ENCODE peak calls at places on chromosomes 13 and 19, in nine cellular contexts. G is CD8-positive, alpha-beta T cell; M is fibroblast of lung; B is lower leg skin; O is foreskin fibroblast; L is HCT116; S is AG10803; U is bronchial epithelial cell; T is cardiac muscle cell. H is an unnamed sample.

GRCh38 chr13:107258599-107259187 is 690.8 kb upstream of the ARGLU1 start:
- DNase-seq in G (no peak), M (peak; percentile 16), B (no peak), O (no peak), L (no peak), S (no peak), U (peak; percentile 82), T (no peak), H (no peak)

GRCh38 chr19:2634228-2634951 is 68.1 kb downstream of the GNG7 start:
- DNase-seq in G (no peak), M (no peak), B (no peak), O (no peak), L (no peak), S (no peak), U (no peak), T (peak; percentile 88), H (no peak)

GRCh38 chr13:19957320-19958118 is 1.0 kb upstream of the ZMYM2 start:
- DNase-seq in G (peak; percentile 83), M (peak; percentile 81), B (peak; percentile 96), O (peak; percentile 59), L (no peak), S (peak; percentile 66), U (peak; percentile 66), T (peak; percentile 92), H (no peak)

GRCh38 chr13:40466271-40466670 is 200.2 kb downstream of the FOXO1 start:
- DNase-seq in G (no peak), M (no peak), B (peak; percentile 31), O (no peak), L (no peak), S (no peak), U (no peak), T (no peak), H (no peak)

GRCh38 chr19:11038511-11038910 is 50.8 kb upstream of the LDLR start:
- DNase-seq in G (no peak), M (no peak), B (no peak), O (no peak), L (no peak), S (no peak), U (no peak), T (no peak), H (no peak)

GRCh38 chr19:30272554-30272953 is 99.6 kb upstream of the ZNF536 start:
- DNase-seq in G (no peak), M (no peak), B (no peak), O (no peak), L (no peak), S (no peak), U (no peak), T (no peak), H (no peak)

GRCh38 chr19:13012690-13013608 is 17.7 kb downstream of the NFIX start:
- DNase-seq in G (peak; percentile 58), M (peak; percentile 79), B (peak; percentile 95), O (peak; percentile 62), L (no peak), S (peak; percentile 68), U (no peak), T (peak; percentile 66), H (no peak)

GRCh38 chr19:6608950-6609349 is 18.0 kb upstream of the CD70 start:
- DNase-seq in G (no peak), M (no peak), B (peak; percentile 10), O (no peak), L (no peak), S (peak; percentile 15), U (no peak), T (no peak), H (no peak)

GRCh38 chr13:37194428-37194861 is 89.0 kb upstream of the CSNK1A1L start:
- DNase-seq in G (no peak), M (peak; percentile 92), B (no peak), O (peak; percentile 54), L (no peak), S (peak; percentile 76), U (peak; percentile 98), T (peak; percentile 35), H (no peak)

GRCh38 chr13:114108894-114109293 is 23.5 kb downstream of the RASA3 start:
- DNase-seq in G (no peak), M (no peak), B (peak; percentile 82), O (no peak), L (no peak), S (no peak), U (no peak), T (no peak), H (no peak)

GRCh38 chr19:42290523-42291436 is 11.2 kb upstream of the PRR19 start:
- DNase-seq in G (peak; percentile 73), M (no peak), B (no peak), O (no peak), L (no peak), S (no peak), U (no peak), T (no peak), H (no peak)

GRCh38 chr19:3113100-3114017 is 19.2 kb downstream of the GNA11 start:
- DNase-seq in G (no peak), M (no peak), B (no peak), O (no peak), L (no peak), S (no peak), U (no peak), T (no peak), H (no peak)

GRCh38 chr13:113846639-113847318 is 17.1 kb downstream of the GAS6 start:
- DNase-seq in G (peak; percentile 75), M (no peak), B (peak; percentile 80), O (no peak), L (no peak), S (no peak), U (no peak), T (no peak), H (no peak)

GRCh38 chr13:99996177-99996705 is 14.7 kb downstream of the ZIC2 start:
- DNase-seq in G (no peak), M (no peak), B (no peak), O (no peak), L (no peak), S (no peak), U (peak; percentile 27), T (no peak), H (no peak)

GRCh38 chr13:91355099-91355825 is 7.8 kb downstream of the MIR17HG start:
- DNase-seq in G (no peak), M (no peak), B (no peak), O (no peak), L (no peak), S (no peak), U (no peak), T (no peak), H (no peak)

DNA sequence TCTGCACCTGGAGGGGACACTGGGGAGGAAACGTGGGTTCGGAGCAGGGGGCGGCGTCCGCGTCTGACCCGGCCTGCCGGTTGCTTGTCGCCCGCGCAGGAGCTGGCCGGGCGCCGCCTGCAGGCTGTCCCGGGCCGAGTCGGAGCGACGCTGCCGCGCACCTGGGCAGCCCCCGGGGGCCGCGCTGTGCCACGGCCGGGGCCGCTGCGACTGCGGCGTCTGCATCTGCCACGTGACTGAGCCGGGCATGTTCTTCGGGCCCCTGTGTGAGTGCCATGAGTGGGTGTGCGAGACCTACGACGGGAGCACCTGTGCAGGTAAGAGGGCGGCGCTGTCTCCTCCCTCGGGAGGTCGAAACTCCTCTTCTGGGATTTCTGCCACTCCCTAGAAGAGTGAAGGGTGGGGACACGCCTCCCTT is 1.3 kb downstream of the ITGBL1 start:
- DNase-seq in G (no peak), M (no peak), B (no peak), O (no peak), L (no peak), S (peak; percentile 31), U (peak; percentile 52), T (peak; percentile 5), H (no peak)
- TF ChIP-seq CTCF in G (no peak), M (peak; percentile 5), B (no peak), O (no peak), L (no peak), S (no peak), U (peak; percentile 52), T (peak; percentile 33), H (peak; percentile 32)

GRCh38 chr13:97435794-97436193 is 1.8 kb downstream of the RAP2A start:
- DNase-seq in G (no peak), M (peak; percentile 38), B (no peak), O (peak; percentile 14), L (no peak), S (no peak), U (peak; percentile 14), T (peak; percentile 25), H (no peak)
- H3K4me3 ChIP-seq in G (no peak overlapping the region), M (peak overlapping the region; percentile 84), B (no peak overlapping the region), O (peak overlapping the region; percentile 68), L (no peak overlapping the region), S (peak overlapping the region; percentile 80), U (no peak overlapping the region), T (peak overlapping the region; percentile 92), H (peak overlapping the region; percentile 10)

GRCh38 chr13:73721571-73721970 is 412.6 kb downstream of the KLF12 start:
- DNase-seq in G (no peak), M (no peak), B (no peak), O (no peak), L (no peak), S (no peak), U (no peak), T (no peak), H (no peak)

GRCh38 chr13:73718248-73718647 is 416.0 kb downstream of the KLF12 start:
- DNase-seq in G (no peak), M (no peak), B (no peak), O (no peak), L (no peak), S (no peak), U (no peak), T (no peak), H (no peak)

GRCh38 chr13:73720216-73720840 is 413.9 kb downstream of the KLF12 start:
- DNase-seq in G (no peak), M (peak; percentile 41), B (no peak), O (peak; percentile 6), L (no peak), S (no peak), U (peak; percentile 71), T (no peak), H (no peak)

GRCh38 chr13:73717632-73718031 is 416.6 kb downstream of the KLF12 start:
- DNase-seq in G (no peak), M (peak; percentile 81), B (no peak), O (no peak), L (no peak), S (no peak), U (peak; percentile 73), T (peak; percentile 46), H (no peak)

DNA sequence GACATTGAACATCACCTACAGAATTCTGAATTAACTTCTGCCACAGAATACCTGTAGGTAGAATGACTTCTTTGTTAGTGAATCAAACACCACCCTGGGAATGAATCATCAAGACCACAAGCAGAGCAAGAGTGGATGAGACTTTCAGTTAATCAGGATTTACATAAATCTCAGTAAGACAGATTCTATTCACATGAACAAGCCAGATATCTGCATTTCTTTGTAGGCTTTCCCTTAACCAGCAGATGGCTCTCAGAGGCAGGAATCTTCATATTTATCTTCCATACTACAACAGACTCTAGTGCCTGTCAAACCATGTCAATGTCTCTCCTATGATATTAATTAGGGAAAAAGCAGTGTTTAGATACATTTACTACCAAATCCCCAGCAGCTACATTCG is 412.1 kb downstream of the KLF12 start:
- DNase-seq in G (no peak), M (peak; percentile 86), B (no peak), O (peak; percentile 20), L (peak; percentile 51), S (peak; percentile 36), U (peak; percentile 94), T (peak; percentile 49), H (peak; percentile 6)
- TF ChIP-seq CTCF in G (peak; percentile 23), M (peak; percentile 38), B (no peak), O (peak; percentile 46), L (peak; percentile 39), S (peak; percentile 56), U (peak; percentile 40), T (peak; percentile 38), H (peak; percentile 52)

DNA sequence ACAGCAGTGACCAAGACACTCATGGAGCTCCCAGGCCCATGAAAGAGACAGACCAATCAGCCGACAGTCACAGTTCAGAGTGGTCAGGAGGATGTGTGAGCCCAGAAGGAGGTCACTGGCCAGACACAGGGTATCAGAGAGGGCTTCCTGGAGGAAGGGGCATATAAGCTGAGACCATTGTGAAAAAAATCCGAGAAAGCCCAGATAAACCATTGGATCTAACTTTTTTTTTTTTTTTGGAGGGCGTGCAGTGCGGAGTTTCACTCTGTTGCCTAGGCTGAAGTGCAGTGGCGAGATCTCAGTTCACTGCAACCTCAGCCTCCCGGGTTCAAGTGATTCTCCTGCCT is 4.2 kb downstream of the ITPKC start:
- DNase-seq in G (no peak), M (no peak), B (no peak), O (no peak), L (no peak), S (no peak), U (no peak), T (no peak), H (no peak)
- H3K4me3 ChIP-seq in G (no peak overlapping the region), M (peak overlapping the region; percentile 26), B (no peak overlapping the region), O (peak overlapping the region; percentile 96), L (no peak overlapping the region), S (peak overlapping the region; percentile 53), U (no peak overlapping the region), T (no peak overlapping the region), H (no peak overlapping the region)